ENCODE peak calls at places on chromosome 11, in six cellular contexts. S is H9, O is heart left ventricle, Q is AG09319, R is RWPE1, T is body of pancreas. B is an unnamed sample.

GRCh38 chr11:44094260-44094868 is 1.1 kb upstream of the EXT2 start:
- DNase-seq in S (peak), O (peak), Q (peak), R (peak), T (peak), B (peak)

GRCh38 chr11:14089690-14090462 is 127.4 kb downstream of the SPON1 start:
- DNase-seq in S (no peak), O (peak), Q (no peak), R (no peak), T (no peak), B (no peak)

GRCh38 chr11:68271023-68271780 is 571 bp downstream of the C11orf24 start:
- DNase-seq in S (peak), O (peak), Q (peak), R (peak), T (peak), B (no peak)

GRCh38 chr11:129699711-129700304 is 115.8 kb upstream of the TMEM45B start:
- DNase-seq in S (no peak), O (no peak), Q (no peak), R (no peak), T (no peak), B (no peak)

GRCh38 chr11:125980421-125980820 is 34.6 kb downstream of the VSIG10L2 start:
- DNase-seq in S (no peak), O (no peak), Q (no peak), R (no peak), T (no peak), B (no peak)

GRCh38 chr11:73335204-73335923 is 27.3 kb downstream of the ARHGEF17 start:
- DNase-seq in S (peak), O (peak), Q (peak), R (peak), T (peak), B (peak)

GRCh38 chr11:116035972-116036371 is 531.8 kb upstream of the CADM1 start:
- DNase-seq in S (no peak), O (no peak), Q (no peak), R (no peak), T (no peak), B (peak)

GRCh38 chr11:110989734-110990133 is 255.8 kb upstream of the POU2AF2 start:
- DNase-seq in S (no peak), O (no peak), Q (peak), R (no peak), T (no peak), B (no peak)

GRCh38 chr11:133904818-133905515 is 51.8 kb downstream of the IGSF9B start:
- DNase-seq in S (no peak), O (no peak), Q (no peak), R (no peak), T (no peak), B (no peak)

GRCh38 chr11:15117751-15118150 is 3.0 kb downstream of the INSC start:
- DNase-seq in S (no peak), O (no peak), Q (no peak), R (no peak), T (no peak), B (peak)

GRCh38 chr11:22433066-22433450 is 94.9 kb downstream of the SLC17A6 start:
- DNase-seq in S (no peak), O (no peak), Q (no peak), R (no peak), T (no peak), B (no peak)

GRCh38 chr11:100353083-100353482 is 334.0 kb upstream of the ARHGAP42 start:
- DNase-seq in S (no peak), O (no peak), Q (no peak), R (no peak), T (no peak), B (no peak)

GRCh38 chr11:134038897-134039470 is 29.9 kb upstream of the JAM3 start:
- DNase-seq in S (no peak), O (peak), Q (no peak), R (no peak), T (no peak), B (peak)

GRCh38 chr11:7592706-7593105 is 78.9 kb downstream of the PPFIBP2 start:
- DNase-seq in S (no peak), O (peak), Q (peak), R (peak), T (peak), B (no peak)

GRCh38 chr11:21794306-21794705 is 398.6 kb upstream of the ANO5 start:
- DNase-seq in S (no peak), O (no peak), Q (no peak), R (no peak), T (no peak), B (no peak)

GRCh38 chr11:46920709-46921108 is 2.4 kb upstream of the LRP4 start:
- DNase-seq in S (no peak), O (peak), Q (peak), R (peak), T (no peak), B (no peak)

GRCh38 chr11:76802621-76803020 is 19.5 kb downstream of the TSKU start:
- DNase-seq in S (no peak), O (no peak), Q (no peak), R (no peak), T (no peak), B (peak)
- TF ChIP-seq CTCF in S (no peak), O (no peak), Q (no peak), R (no peak), T (no peak), B (no peak)

DNA sequence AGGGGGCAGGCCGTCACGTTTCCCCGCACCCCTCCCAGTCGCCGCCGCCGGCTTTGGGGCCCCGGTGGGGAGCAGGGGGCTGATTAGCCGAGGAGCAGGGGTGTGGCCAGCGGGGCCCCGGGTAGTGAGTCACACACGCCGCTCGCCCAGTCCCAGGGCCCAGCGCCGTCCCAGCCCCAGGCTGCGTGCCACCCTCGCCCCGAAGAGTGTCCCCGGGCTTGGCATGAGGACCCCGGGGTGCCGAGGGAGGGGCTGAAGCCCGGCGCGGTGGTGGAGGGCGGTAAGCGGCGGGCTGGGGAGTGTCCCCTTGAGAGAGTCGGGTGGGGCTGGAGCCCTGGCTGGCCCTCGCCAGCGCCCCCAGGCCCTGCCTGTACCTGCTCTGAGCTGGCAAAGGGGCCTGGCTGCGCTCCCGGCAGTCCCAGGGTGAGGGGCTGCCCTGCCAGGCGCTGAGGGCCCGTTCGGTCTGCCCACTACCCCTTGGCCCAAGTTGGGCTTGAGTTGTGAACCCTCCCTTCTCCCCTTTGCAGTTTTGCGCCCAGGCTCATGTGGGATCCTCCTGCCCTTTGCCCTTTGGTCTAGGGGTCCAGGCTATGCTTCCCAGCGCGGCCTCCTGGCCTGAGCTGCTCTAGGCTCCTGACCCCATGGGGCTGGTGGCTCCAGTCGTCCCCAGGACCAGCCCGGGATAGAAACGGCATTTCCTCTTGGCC is 34.6 kb downstream of the PRDM11 start:
- DNase-seq in S (peak), O (peak), Q (no peak), R (peak), T (peak), B (peak)
- TF ChIP-seq CTCF in S (no peak), O (no peak), Q (no peak), R (no peak), T (no peak), B (no peak)

GRCh38 chr11:107078375-107078774 is 60.1 kb upstream of the GUCY1A2 start:
- DNase-seq in S (no peak), O (no peak), Q (no peak), R (no peak), T (no peak), B (no peak)
- TF ChIP-seq CTCF in S (no peak), O (no peak), Q (no peak), R (no peak), T (no peak), B (no peak)

GRCh38 chr11:123431619-123432018 is 1.6 kb downstream of the GRAMD1B start:
- DNase-seq in S (no peak), O (no peak), Q (no peak), R (no peak), T (no peak), B (no peak)

GRCh38 chr11:123429336-123429735 is 733 bp upstream of the GRAMD1B start:
- DNase-seq in S (no peak), O (no peak), Q (no peak), R (peak), T (no peak), B (no peak)

GRCh38 chr11:123430736-123431356 is 777 bp downstream of the GRAMD1B start:
- DNase-seq in S (peak), O (peak), Q (no peak), R (peak), T (peak), B (peak)

GRCh38 chr11:123428221-123428631 is 1.8 kb upstream of the GRAMD1B start:
- DNase-seq in S (no peak), O (no peak), Q (no peak), R (no peak), T (no peak), B (no peak)

GRCh38 chr11:123429851-123430735 is at the start of gene GRAMD1B:
- DNase-seq in S (peak), O (peak), Q (peak), R (peak), T (peak), B (peak)
- TF ChIP-seq CTCF in S (no peak), O (peak), Q (peak), R (no peak), T (no peak), B (no peak)

GRCh38 chr11:93478841-93479240 is 64.3 kb downstream of the SMCO4 start:
- DNase-seq in S (no peak), O (no peak), Q (no peak), R (no peak), T (no peak), B (no peak)

GRCh38 chr11:93484716-93485115 is 58.5 kb downstream of the SMCO4 start:
- DNase-seq in S (no peak), O (no peak), Q (peak), R (no peak), T (no peak), B (no peak)

GRCh38 chr11:93481279-93481678 is 61.9 kb downstream of the SMCO4 start:
- DNase-seq in S (no peak), O (no peak), Q (no peak), R (peak), T (no peak), B (no peak)

GRCh38 chr11:93480756-93481155 is 62.4 kb downstream of the SMCO4 start:
- DNase-seq in S (no peak), O (no peak), Q (no peak), R (no peak), T (no peak), B (no peak)

DNA sequence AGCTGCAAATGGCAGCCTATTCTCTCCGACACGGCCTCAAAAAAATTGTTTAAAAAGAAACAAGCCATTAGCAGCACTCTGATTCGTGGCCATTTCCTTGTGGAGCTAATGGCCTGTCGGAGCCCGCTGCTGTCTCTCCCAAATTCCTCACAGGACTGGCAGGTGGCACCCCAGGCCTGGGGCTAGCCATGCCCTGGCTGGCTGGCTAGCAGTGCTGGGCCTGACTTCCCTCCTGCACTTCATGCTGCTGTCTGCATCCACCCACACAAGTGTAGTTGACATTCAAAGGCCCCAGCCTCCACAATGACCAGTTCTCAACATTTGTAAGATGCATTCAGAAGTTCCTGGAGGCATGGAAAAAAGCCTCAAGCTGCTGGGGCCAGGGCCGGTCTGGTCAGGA is 61.5 kb downstream of the SMCO4 start:
- DNase-seq in S (no peak), O (no peak), Q (no peak), R (peak), T (no peak), B (no peak)
- TF ChIP-seq CTCF in S (no peak), O (peak), Q (no peak), R (no peak), T (no peak), B (no peak)

DNA sequence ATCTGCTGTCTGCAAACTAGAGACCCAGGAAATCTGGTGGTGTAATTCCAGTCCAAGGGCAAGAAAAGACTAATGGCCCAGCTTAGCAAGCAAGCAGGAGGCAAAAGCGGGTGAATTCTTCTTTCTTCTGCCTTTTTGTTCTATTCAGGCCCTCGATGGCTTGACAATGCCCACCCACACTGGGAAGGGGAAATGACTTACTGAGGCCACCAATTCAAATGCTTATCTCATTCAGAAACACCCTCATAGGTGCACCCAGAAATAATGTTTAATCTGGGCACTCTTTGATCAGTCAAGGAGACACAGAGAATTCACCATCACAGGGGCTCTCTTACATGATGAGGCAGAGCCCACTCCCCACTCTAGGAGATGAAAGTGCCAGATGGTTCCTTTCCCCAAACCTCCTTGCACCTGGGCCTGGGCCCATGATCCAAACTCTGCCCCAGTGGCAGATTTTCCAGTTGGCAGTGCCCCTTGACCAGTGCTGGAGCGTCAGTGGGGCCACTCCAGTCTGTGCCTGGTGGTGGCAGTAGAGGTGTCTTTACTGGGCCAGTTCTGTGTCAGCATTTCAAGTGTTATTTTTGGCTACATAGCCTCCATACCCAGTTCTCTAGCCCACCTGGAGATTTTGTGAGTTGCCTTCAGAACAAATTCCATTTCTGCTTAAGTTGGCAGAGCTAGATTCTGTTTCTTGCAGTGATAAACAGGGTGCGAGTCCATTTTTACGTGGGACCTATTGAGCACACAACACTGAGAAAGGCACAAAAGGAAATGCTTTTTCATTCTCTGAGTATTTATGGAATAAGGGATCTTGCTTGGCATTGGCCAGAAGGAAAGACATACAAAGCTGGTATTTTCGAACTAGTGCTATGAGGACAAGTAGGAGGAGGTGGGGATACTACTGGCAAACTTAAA is 7.5 kb downstream of the ELMOD1 start:
- DNase-seq in S (peak), O (no peak), Q (no peak), R (no peak), T (no peak), B (no peak)
- TF ChIP-seq CTCF in S (peak), O (peak), Q (peak), R (no peak), T (no peak), B (peak)

GRCh38 chr11:119106564-119107537 is at the start of gene C2CD2L:
- DNase-seq in S (peak), O (peak), Q (peak), R (peak), T (peak), B (peak)
- TF ChIP-seq CTCF in S (no peak), O (no peak), Q (no peak), R (no peak), T (no peak), B (no peak)

GRCh38 chr11:10906521-10906920 is 48.7 kb upstream of the ZBED5 start:
- DNase-seq in S (no peak), O (no peak), Q (no peak), R (no peak), T (no peak), B (no peak)
- TF ChIP-seq CTCF in S (no peak), O (peak), Q (peak), R (no peak), T (no peak), B (peak)

GRCh38 chr11:123303924-123304323 is 108.9 kb upstream of the CLMP start:
- DNase-seq in S (no peak), O (no peak), Q (no peak), R (no peak), T (no peak), B (no peak)

GRCh38 chr11:123305601-123306000 is 110.6 kb upstream of the CLMP start:
- DNase-seq in S (no peak), O (no peak), Q (no peak), R (no peak), T (no peak), B (no peak)

GRCh38 chr11:123302751-123303195 is 107.7 kb upstream of the CLMP start:
- DNase-seq in S (no peak), O (no peak), Q (no peak), R (no peak), T (no peak), B (no peak)

GRCh38 chr11:123306531-123306930 is 111.5 kb upstream of the CLMP start:
- DNase-seq in S (no peak), O (no peak), Q (no peak), R (no peak), T (no peak), B (no peak)

DNA sequence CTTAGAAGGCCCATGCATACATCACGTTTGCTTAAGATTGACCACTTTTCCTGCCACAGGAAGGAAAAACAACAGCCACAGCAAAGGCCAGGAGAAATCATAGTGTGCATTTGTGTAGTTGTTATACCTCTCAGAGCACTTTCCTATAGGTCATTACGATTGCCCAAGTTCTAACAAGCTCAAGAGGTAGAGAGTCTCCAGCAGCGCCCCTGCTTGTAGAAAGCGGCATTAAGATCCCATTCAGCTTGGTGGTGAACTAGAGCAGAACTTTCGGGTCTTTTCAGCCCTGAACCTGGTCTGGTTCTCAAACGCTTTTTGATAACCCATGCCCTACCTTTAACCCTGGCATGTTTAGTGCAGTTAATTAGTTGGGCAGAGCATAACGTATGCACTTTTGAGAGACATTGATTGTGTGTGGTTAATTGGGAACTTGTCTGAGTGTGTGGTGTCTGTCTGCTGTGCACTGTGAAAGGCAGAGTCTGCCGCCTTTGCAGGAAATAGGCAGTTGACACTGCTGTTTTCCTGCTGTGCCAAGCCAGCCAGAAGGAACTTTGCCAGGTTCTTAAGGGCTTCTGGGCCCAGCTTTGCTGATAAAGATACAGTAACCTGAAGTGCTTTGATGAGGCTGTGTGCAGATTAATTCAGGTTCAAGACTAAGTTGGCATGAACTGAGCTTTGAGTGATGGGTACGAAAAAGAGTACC is 109.9 kb upstream of the CLMP start:
- DNase-seq in S (no peak), O (peak), Q (no peak), R (no peak), T (no peak), B (no peak)
- TF ChIP-seq CTCF in S (peak), O (no peak), Q (no peak), R (no peak), T (no peak), B (no peak)

B was measured in osteocyte.